ENCODE peak calls at places on chromosome 6, in seven cellular contexts. T is ascending aorta, M is IMR-90, B is colonic mucosa, S is epithelial cell of esophagus, D is lower lobe of right lung, G is Calu3. Y is an unnamed sample.

GRCh38 chr6:144156334-144156733 is 6.0 kb downstream of the STX11 start:
- DNase-seq in T (no peak), M (no peak), B (no peak), S (no peak), D (no peak), G (no peak), Y (no peak)

GRCh38 chr6:490251-491037 is 98.9 kb downstream of the IRF4 start:
- DNase-seq in T (no peak), M (no peak), B (no peak), S (no peak), D (no peak), G (no peak), Y (no peak)

GRCh38 chr6:20447581-20448132 is 46.0 kb downstream of the E2F3 start:
- DNase-seq in T (no peak), M (peak), B (no peak), S (no peak), D (no peak), G (no peak), Y (no peak)

GRCh38 chr6:154479388-154480143 is 30.9 kb downstream of the CNKSR3 start:
- DNase-seq in T (no peak), M (peak), B (no peak), S (no peak), D (no peak), G (no peak), Y (no peak)

GRCh38 chr6:110864816-110865215 is 9.8 kb upstream of the AMD1 start:
- DNase-seq in T (no peak), M (no peak), B (no peak), S (no peak), D (no peak), G (no peak), Y (no peak)

GRCh38 chr6:128870751-128871150 is 12.2 kb upstream of the LAMA2 start:
- DNase-seq in T (no peak), M (no peak), B (no peak), S (no peak), D (no peak), G (no peak), Y (no peak)

GRCh38 chr6:37324131-37325033 is 29.4 kb upstream of the RNF8 start:
- DNase-seq in T (no peak), M (peak), B (no peak), S (peak), D (no peak), G (no peak), Y (no peak)

GRCh38 chr6:6686748-6687601 is 98.5 kb downstream of the LY86 start:
- DNase-seq in T (peak), M (no peak), B (peak), S (peak), D (peak), G (peak), Y (peak)

GRCh38 chr6:38110407-38111025 is 291.0 kb downstream of the ZFAND3 start:
- DNase-seq in T (no peak), M (no peak), B (no peak), S (peak), D (no peak), G (no peak), Y (no peak)

GRCh38 chr6:76003115-76003514 is 69.3 kb downstream of the IMPG1 start:
- DNase-seq in T (no peak), M (no peak), B (no peak), S (no peak), D (no peak), G (no peak), Y (no peak)

GRCh38 chr6:48272518-48272917 is 161.5 kb upstream of the PTCHD4 start:
- DNase-seq in T (no peak), M (no peak), B (no peak), S (no peak), D (no peak), G (no peak), Y (no peak)

GRCh38 chr6:126919947-126920346 is 198.5 kb upstream of the RSPO3 start:
- DNase-seq in T (no peak), M (peak), B (no peak), S (peak), D (no peak), G (no peak), Y (no peak)

GRCh38 chr6:36915599-36915998 is 29.8 kb downstream of the C6orf89 start:
- DNase-seq in T (no peak), M (no peak), B (no peak), S (no peak), D (no peak), G (no peak), Y (no peak)

GRCh38 chr6:166375013-166375412 is 7.7 kb downstream of the MPC1 start:
- DNase-seq in T (no peak), M (no peak), B (no peak), S (peak), D (no peak), G (no peak), Y (no peak)

GRCh38 chr6:135257641-135258405 is 76.7 kb downstream of the MYB start:
- DNase-seq in T (no peak), M (no peak), B (no peak), S (no peak), D (no peak), G (no peak), Y (no peak)

GRCh38 chr6:11217360-11218076 is 14.9 kb downstream of the NEDD9 start:
- DNase-seq in T (no peak), M (no peak), B (peak), S (no peak), D (no peak), G (peak), Y (peak)

GRCh38 chr6:14231546-14232280 is 114.1 kb downstream of the CD83 start:
- DNase-seq in T (no peak), M (peak), B (no peak), S (no peak), D (no peak), G (no peak), Y (peak)

GRCh38 chr6:142819603-142820335 is 125.2 kb downstream of the HIVEP2 start:
- DNase-seq in T (no peak), M (peak), B (no peak), S (no peak), D (no peak), G (no peak), Y (no peak)

GRCh38 chr6:8108031-8108660 is 5.8 kb upstream of the EEF1E1 start:
- DNase-seq in T (no peak), M (peak), B (no peak), S (peak), D (no peak), G (peak), Y (no peak)

GRCh38 chr6:167678102-167679101 is 148.3 kb upstream of the AFDN start:
- DNase-seq in T (no peak), M (no peak), B (peak), S (no peak), D (no peak), G (no peak), Y (peak)

GRCh38 chr6:38549795-38550194 is 89.9 kb downstream of the BTBD9 start:
- DNase-seq in T (no peak), M (no peak), B (no peak), S (no peak), D (no peak), G (no peak), Y (no peak)

GRCh38 chr6:116386581-116387299 is 16.0 kb downstream of the DSE start:
- DNase-seq in T (no peak), M (peak), B (no peak), S (peak), D (no peak), G (no peak), Y (no peak)

GRCh38 chr6:90217621-90218496 is 78.8 kb downstream of the BACH2 start:
- DNase-seq in T (no peak), M (no peak), B (peak), S (peak), D (peak), G (peak), Y (no peak)

GRCh38 chr6:112502348-112503130 is 155.4 kb downstream of the RFPL4B start:
- DNase-seq in T (no peak), M (peak), B (no peak), S (no peak), D (no peak), G (no peak), Y (no peak)

GRCh38 chr6:108252055-108252454 is 8.8 kb downstream of the SNX3 start:
- DNase-seq in T (no peak), M (no peak), B (no peak), S (no peak), D (no peak), G (no peak), Y (no peak)

GRCh38 chr6:108251252-108251651 is 9.6 kb downstream of the SNX3 start:
- DNase-seq in T (no peak), M (no peak), B (no peak), S (no peak), D (no peak), G (no peak), Y (no peak)

GRCh38 chr6:108250240-108250866 is 10.5 kb downstream of the SNX3 start:
- DNase-seq in T (no peak), M (peak), B (no peak), S (peak), D (no peak), G (no peak), Y (no peak)

GRCh38 chr6:108243836-108244235 is 17.0 kb downstream of the SNX3 start:
- DNase-seq in T (no peak), M (no peak), B (no peak), S (no peak), D (no peak), G (no peak), Y (no peak)

GRCh38 chr6:108247965-108248536 is 12.8 kb downstream of the SNX3 start:
- DNase-seq in T (no peak), M (no peak), B (no peak), S (no peak), D (no peak), G (no peak), Y (no peak)
- TF ChIP-seq CTCF in T (no peak), M (no peak), B (no peak), S (no peak), D (no peak), G (no peak), Y (no peak)

GRCh38 chr6:105514306-105514705 is 111.4 kb upstream of the PREP start:
- DNase-seq in T (no peak), M (no peak), B (no peak), S (no peak), D (no peak), G (no peak), Y (no peak)

GRCh38 chr6:105522626-105523322 is 119.9 kb upstream of the PREP start:
- DNase-seq in T (no peak), M (peak), B (no peak), S (peak), D (no peak), G (no peak), Y (no peak)

GRCh38 chr6:105515054-105515453 is 112.2 kb upstream of the PREP start:
- DNase-seq in T (no peak), M (no peak), B (no peak), S (no peak), D (no peak), G (no peak), Y (no peak)

GRCh38 chr6:105519954-105520353 is 117.1 kb upstream of the PREP start:
- DNase-seq in T (no peak), M (no peak), B (no peak), S (peak), D (no peak), G (no peak), Y (no peak)
- TF ChIP-seq CTCF in T (no peak), M (peak), B (no peak), S (peak), D (no peak), G (no peak), Y (no peak)

GRCh38 chr6:53513519-53513966 is 31.4 kb downstream of the GCLC start:
- DNase-seq in T (no peak), M (no peak), B (no peak), S (no peak), D (no peak), G (no peak), Y (peak)
- TF ChIP-seq CTCF in T (no peak), M (peak), B (no peak), S (no peak), D (no peak), G (no peak), Y (peak)

GRCh38 chr6:30727920-30728605 is 7.9 kb downstream of the TUBB start:
- DNase-seq in T (no peak), M (peak), B (no peak), S (no peak), D (no peak), G (no peak), Y (no peak)
- TF ChIP-seq CTCF in T (no peak), M (peak), B (no peak), S (no peak), D (no peak), G (no peak), Y (peak)

DNA sequence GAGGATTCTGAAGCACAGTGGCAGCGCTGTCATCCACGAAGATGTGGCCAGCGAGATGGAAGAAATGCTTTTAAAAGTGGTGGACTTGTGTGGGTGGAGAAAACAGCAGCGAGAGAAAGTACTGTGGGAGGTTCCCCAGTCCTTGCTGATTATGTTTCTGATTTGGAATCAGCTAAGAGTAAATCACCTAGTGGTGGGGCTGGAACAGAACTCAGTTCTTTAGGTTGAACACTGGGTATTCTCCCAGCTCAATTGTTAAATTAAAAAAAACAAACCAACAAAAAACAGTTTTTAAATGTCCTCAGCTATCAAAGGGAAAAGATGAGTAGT is 515 bp upstream of the ZNF322 start:
- DNase-seq in T (no peak), M (peak), B (no peak), S (peak), D (no peak), G (no peak), Y (no peak)
- TF ChIP-seq CTCF in T (peak), M (no peak), B (no peak), S (no peak), D (no peak), G (no peak), Y (no peak)

GRCh38 chr6:73328790-73329189 is 25.3 kb downstream of the DPPA5 start:
- DNase-seq in T (no peak), M (no peak), B (no peak), S (no peak), D (no peak), G (no peak), Y (no peak)

GRCh38 chr6:73323323-73323722 is 30.8 kb downstream of the DPPA5 start:
- DNase-seq in T (no peak), M (no peak), B (no peak), S (no peak), D (no peak), G (no peak), Y (no peak)

GRCh38 chr6:73325656-73326055 is 28.4 kb downstream of the DPPA5 start:
- DNase-seq in T (no peak), M (no peak), B (no peak), S (peak), D (no peak), G (no peak), Y (no peak)

GRCh38 chr6:73329201-73329600 is 24.9 kb downstream of the DPPA5 start:
- DNase-seq in T (no peak), M (no peak), B (no peak), S (no peak), D (no peak), G (no peak), Y (no peak)
- TF ChIP-seq CTCF in T (no peak), M (no peak), B (no peak), S (no peak), D (no peak), G (no peak), Y (no peak)

GRCh38 chr6:47253136-47253535 is 56.6 kb downstream of the TNFRSF21 start:
- DNase-seq in T (no peak), M (no peak), B (no peak), S (no peak), D (no peak), G (no peak), Y (no peak)

GRCh38 chr6:47254051-47254450 is 55.7 kb downstream of the TNFRSF21 start:
- DNase-seq in T (no peak), M (no peak), B (no peak), S (no peak), D (no peak), G (no peak), Y (no peak)

GRCh38 chr6:47254906-47255305 is 54.8 kb downstream of the TNFRSF21 start:
- DNase-seq in T (no peak), M (no peak), B (no peak), S (peak), D (no peak), G (no peak), Y (no peak)

GRCh38 chr6:47251396-47251795 is 58.3 kb downstream of the TNFRSF21 start:
- DNase-seq in T (no peak), M (no peak), B (no peak), S (no peak), D (no peak), G (no peak), Y (no peak)

GRCh38 chr6:47252636-47253035 is 57.1 kb downstream of the TNFRSF21 start:
- DNase-seq in T (no peak), M (no peak), B (no peak), S (no peak), D (no peak), G (no peak), Y (no peak)
- TF ChIP-seq CTCF in T (no peak), M (no peak), B (no peak), S (no peak), D (no peak), G (no peak), Y (no peak)

GRCh38 chr6:82589509-82590206 is 226.0 kb downstream of the TPBG start:
- DNase-seq in T (no peak), M (peak), B (no peak), S (peak), D (no peak), G (peak), Y (no peak)
- TF ChIP-seq CTCF in T (no peak), M (peak), B (no peak), S (peak), D (no peak), G (no peak), Y (no peak)

DNA sequence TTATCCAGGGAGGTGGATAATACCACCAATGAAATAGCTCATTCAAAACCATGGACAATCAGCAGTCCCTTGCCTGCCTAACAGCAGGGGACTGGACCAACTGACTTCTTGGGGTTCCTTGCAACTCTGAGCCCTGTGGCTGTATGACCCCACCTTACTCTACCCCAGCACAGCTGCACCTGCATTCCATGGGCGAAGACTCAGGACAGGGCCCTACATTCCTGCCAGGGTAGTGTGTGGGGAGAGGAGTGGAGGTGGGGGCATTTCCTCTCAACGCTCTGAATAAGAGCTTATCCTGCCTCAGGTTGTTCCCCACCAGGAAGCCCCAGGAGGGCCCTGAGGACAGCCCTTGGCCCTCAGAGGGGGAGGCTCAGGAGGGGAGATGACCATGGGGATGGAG is 30.8 kb upstream of the HMGA1 start:
- DNase-seq in T (no peak), M (no peak), B (no peak), S (no peak), D (no peak), G (no peak), Y (no peak)
- TF ChIP-seq CTCF in T (no peak), M (no peak), B (no peak), S (no peak), D (no peak), G (no peak), Y (no peak)